ENCODE peak calls at places on chromosomes 1 and 21, in five cellular contexts. U is astrocyte of the spinal cord, R is IMR-90, F is lower leg skin, P is omental fat pad. W is an unnamed sample.

GRCh38 chr1:246640747-246641146 is 74.5 kb downstream of the CNST start:
- DNase-seq in U (no peak), R (no peak), F (no peak), P (no peak), W (no peak)

GRCh38 chr21:46317710-46318463 is 5.8 kb downstream of the C21orf58 start:
- DNase-seq in U (no peak), R (no peak), F (no peak), P (no peak), W (no peak)

GRCh38 chr1:156502396-156502748 is 1.8 kb upstream of the MEF2D start:
- DNase-seq in U (peak; percentile 38), R (no peak), F (no peak), P (no peak), W (no peak)

GRCh38 chr1:100921110-100921706 is 25.3 kb downstream of the SLC30A7 start:
- DNase-seq in U (peak; percentile 71), R (peak; percentile 65), F (no peak), P (no peak), W (no peak)

GRCh38 chr1:84386716-84387479 is 11.4 kb upstream of the DNASE2B start:
- DNase-seq in U (no peak), R (no peak), F (no peak), P (no peak), W (no peak)

GRCh38 chr1:95263400-95263799 is 29.4 kb downstream of the RWDD3 start:
- DNase-seq in U (no peak), R (no peak), F (no peak), P (no peak), W (no peak)

GRCh38 chr21:35427320-35428040 is 378.4 kb upstream of the RUNX1 start:
- DNase-seq in U (no peak), R (no peak), F (peak; percentile 33), P (no peak), W (no peak)

GRCh38 chr1:7590426-7590790 is 180.7 kb upstream of the VAMP3 start:
- DNase-seq in U (no peak), R (no peak), F (no peak), P (no peak), W (no peak)

GRCh38 chr1:204426035-204426436 is 14.4 kb upstream of the PPP1R15B start:
- DNase-seq in U (peak; percentile 44), R (peak; percentile 89), F (no peak), P (no peak), W (no peak)

GRCh38 chr21:39660191-39660590 is 47.5 kb downstream of the B3GALT5 start:
- DNase-seq in U (peak; percentile 73), R (peak; percentile 64), F (no peak), P (no peak), W (no peak)

GRCh38 chr21:27104749-27105439 is 138.0 kb upstream of the ADAMTS5 start:
- DNase-seq in U (peak; percentile 22), R (peak; percentile 51), F (no peak), P (no peak), W (no peak)

GRCh38 chr1:33014464-33015170 is 22.1 kb downstream of the AK2 start:
- DNase-seq in U (no peak), R (no peak), F (no peak), P (no peak), W (no peak)

GRCh38 chr1:14539953-14540563 is 58.4 kb upstream of the KAZN start:
- DNase-seq in U (no peak), R (no peak), F (no peak), P (no peak), W (no peak)

GRCh38 chr1:61334718-61335589 is 252.6 kb downstream of the NFIA start:
- DNase-seq in U (no peak), R (no peak), F (peak; percentile 47), P (peak; percentile 44), W (no peak)

GRCh38 chr1:164823486-164824279 is 264.7 kb downstream of the PBX1 start:
- DNase-seq in U (peak; percentile 73), R (peak; percentile 79), F (no peak), P (no peak), W (no peak)

GRCh38 chr1:207903767-207904166 is 7.2 kb downstream of the CD34 start:
- DNase-seq in U (no peak), R (no peak), F (no peak), P (no peak), W (no peak)

GRCh38 chr21:32134441-32135159 is 144.2 kb downstream of the MIS18A start:
- DNase-seq in U (no peak), R (no peak), F (no peak), P (no peak), W (no peak)

GRCh38 chr21:36999131-36999898 is 7.2 kb upstream of the RIPPLY3 start:
- DNase-seq in U (no peak), R (no peak), F (no peak), P (no peak), W (no peak)

GRCh38 chr1:119396982-119397381 is 18.0 kb upstream of the HSD3B2 start:
- DNase-seq in U (no peak), R (no peak), F (no peak), P (no peak), W (no peak)

GRCh38 chr1:56457767-56458375 is 121.5 kb downstream of the PLPP3 start:
- DNase-seq in U (no peak), R (no peak), F (no peak), P (no peak), W (no peak)

GRCh38 chr1:2496087-2496622 is 20.1 kb downstream of the PLCH2 start:
- DNase-seq in U (no peak), R (no peak), F (no peak), P (no peak), W (no peak)

GRCh38 chr1:247933989-247934388 is 9.3 kb downstream of the OR2AJ1 start:
- DNase-seq in U (no peak), R (no peak), F (no peak), P (no peak), W (no peak)

GRCh38 chr1:173052681-173053196 is 2.0 kb upstream of the TNFSF18 start:
- DNase-seq in U (no peak), R (no peak), F (no peak), P (no peak), W (no peak)

GRCh38 chr1:22637952-22638445 is 1.6 kb downstream of the C1QA start:
- DNase-seq in U (no peak), R (no peak), F (no peak), P (no peak), W (no peak)

GRCh38 chr1:38833146-38833545 is 26.4 kb downstream of the RRAGC start:
- DNase-seq in U (no peak), R (no peak), F (no peak), P (no peak), W (no peak)

GRCh38 chr1:21896652-21897532 is 40.2 kb downstream of the HSPG2 start:
- DNase-seq in U (no peak), R (no peak), F (peak; percentile 83), P (no peak), W (no peak)

GRCh38 chr1:1264026-1264425 is 9.6 kb downstream of the UBE2J2 start:
- DNase-seq in U (no peak), R (peak; percentile 61), F (no peak), P (no peak), W (no peak)

GRCh38 chr21:32812035-32812434 is 40.5 kb upstream of the PAXBP1 start:
- DNase-seq in U (no peak), R (peak; percentile 10), F (no peak), P (no peak), W (no peak)

GRCh38 chr1:84969489-84970250 is 27.2 kb downstream of the MCOLN2 start:
- DNase-seq in U (no peak), R (no peak), F (no peak), P (no peak), W (no peak)

GRCh38 chr1:229972600-229973296 is 94.3 kb upstream of the GALNT2 start:
- DNase-seq in U (no peak), R (no peak), F (no peak), P (no peak), W (no peak)

GRCh38 chr21:28771790-28772501 is 220.7 kb downstream of the LTN1 start:
- DNase-seq in U (peak; percentile 85), R (peak; percentile 91), F (no peak), P (no peak), W (no peak)

GRCh38 chr1:21368514-21369289 is 71.2 kb upstream of the NBPF3 start:
- DNase-seq in U (peak; percentile 83), R (peak; percentile 84), F (peak; percentile 70), P (peak; percentile 45), W (no peak)

GRCh38 chr1:191831572-191831971 is 326.7 kb upstream of the RGS18 start:
- DNase-seq in U (peak; percentile 2), R (no peak), F (no peak), P (no peak), W (no peak)
- TF ChIP-seq CTCF in U (no peak), R (no peak), F (no peak), P (no peak), W (peak; percentile 32)

GRCh38 chr1:45260244-45260643 is 53.8 kb upstream of the ZSWIM5 start:
- DNase-seq in U (no peak), R (no peak), F (no peak), P (no peak), W (no peak)

GRCh38 chr1:45263132-45263531 is 56.7 kb upstream of the ZSWIM5 start:
- DNase-seq in U (no peak), R (no peak), F (no peak), P (no peak), W (no peak)

GRCh38 chr1:45254490-45254889 is 48.1 kb upstream of the ZSWIM5 start:
- DNase-seq in U (no peak), R (no peak), F (no peak), P (no peak), W (no peak)

GRCh38 chr1:45259053-45259452 is 52.6 kb upstream of the ZSWIM5 start:
- DNase-seq in U (no peak), R (no peak), F (no peak), P (no peak), W (no peak)

DNA sequence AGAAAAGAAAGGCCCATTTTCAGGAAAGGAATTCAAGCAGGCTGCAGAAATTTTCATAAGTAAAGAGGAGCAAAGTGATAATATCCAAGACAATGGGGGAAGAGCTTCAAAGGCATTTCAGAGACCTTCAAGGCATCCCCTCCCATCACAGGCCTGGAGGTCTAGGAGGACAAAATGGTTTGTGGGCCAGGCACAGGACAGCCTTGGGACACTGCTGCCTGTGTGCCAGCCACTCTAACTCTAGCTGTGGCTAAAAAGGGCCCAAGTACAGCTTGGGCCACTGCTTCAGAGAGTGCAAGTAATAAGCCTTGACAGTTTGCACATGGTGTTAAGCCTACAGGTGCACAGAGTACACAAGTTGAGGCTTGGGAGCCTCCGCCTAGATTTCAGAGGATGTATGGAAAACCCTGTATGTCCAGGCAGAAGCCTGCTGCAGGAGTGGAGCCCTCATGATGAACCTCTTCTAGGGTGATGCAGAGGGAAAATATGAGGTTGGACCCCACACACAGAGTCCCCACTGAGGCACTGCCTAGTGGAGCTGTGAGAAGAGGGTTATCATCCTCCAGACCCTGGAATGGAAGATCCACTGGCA is 51.8 kb upstream of the ZSWIM5 start:
- DNase-seq in U (no peak), R (no peak), F (no peak), P (no peak), W (no peak)
- TF ChIP-seq CTCF in U (no peak), R (no peak), F (no peak), P (no peak), W (no peak)

DNA sequence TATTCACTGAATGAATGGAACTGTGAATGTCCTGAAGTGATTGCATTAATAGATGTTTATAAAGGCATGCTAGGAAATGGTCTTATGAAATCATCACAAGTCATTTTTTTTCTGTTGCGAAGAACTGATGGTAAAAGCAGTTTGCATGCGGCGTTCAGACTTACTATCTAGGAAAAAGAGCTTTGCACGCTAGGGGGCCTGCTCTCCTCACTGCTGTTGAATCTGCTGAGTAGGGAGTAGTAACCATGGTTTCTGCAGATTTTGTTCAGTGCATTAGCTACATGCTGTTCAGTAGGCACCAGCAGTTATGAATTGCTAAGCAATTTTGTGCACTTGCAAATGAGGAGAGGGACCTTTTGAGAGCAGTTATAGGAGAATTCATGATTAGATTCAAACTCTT is 57.9 kb downstream of the CENPF start:
- DNase-seq in U (peak; percentile 89), R (peak; percentile 96), F (peak; percentile 62), P (no peak), W (no peak)
- TF ChIP-seq CTCF in U (peak; percentile 83), R (peak; percentile 88), F (no peak), P (peak; percentile 25), W (peak; percentile 25)

GRCh38 chr1:54547601-54548388 is at the start of gene ACOT11:
- DNase-seq in U (peak; percentile 57), R (peak; percentile 66), F (no peak), P (no peak), W (no peak)
- TF ChIP-seq CTCF in U (peak; percentile 46), R (peak; percentile 27), F (no peak), P (no peak), W (peak; percentile 34)

W was measured in D721Med.